ENCODE peak calls at places on chromosomes 13 and 19, in four cellular contexts. C is brain microvascular endothelial cell, N is body of pancreas, F is cardiac fibroblast. M is an unnamed sample.

GRCh38 chr19:38713227-38713649 is 31.0 kb downstream of the CAPN12 start:
- DNase-seq in C (no peak), F (no peak), N (peak), M (no peak)

GRCh38 chr13:29497137-29497654 is 98.3 kb downstream of the SLC7A1 start:
- DNase-seq in N (peak), F (peak), C (peak), M (no peak)

GRCh38 chr13:65336916-65337315 is 1893.2 kb downstream of the PCDH9 start:
- DNase-seq in F (no peak), N (no peak), C (peak), M (peak)

GRCh38 chr19:6250909-6251308 is 28.9 kb downstream of the MLLT1 start:
- DNase-seq in C (no peak), N (no peak), F (no peak), M (no peak)

GRCh38 chr13:23450340-23451046 is 17.0 kb upstream of the SACS start:
- DNase-seq in C (no peak), F (no peak), N (no peak), M (no peak)

GRCh38 chr19:17775245-17775927 is 19.6 kb upstream of the B3GNT3 start:
- DNase-seq in N (peak), F (peak), C (peak), M (no peak)

GRCh38 chr19:9986787-9987281 is 23.5 kb downstream of the COL5A3 start:
- DNase-seq in C (peak), N (no peak), F (no peak), M (peak)

GRCh38 chr19:46022061-46022430 is 807 bp downstream of the PGLYRP1 start:
- DNase-seq in N (no peak), F (no peak), C (no peak), M (no peak)

DNA sequence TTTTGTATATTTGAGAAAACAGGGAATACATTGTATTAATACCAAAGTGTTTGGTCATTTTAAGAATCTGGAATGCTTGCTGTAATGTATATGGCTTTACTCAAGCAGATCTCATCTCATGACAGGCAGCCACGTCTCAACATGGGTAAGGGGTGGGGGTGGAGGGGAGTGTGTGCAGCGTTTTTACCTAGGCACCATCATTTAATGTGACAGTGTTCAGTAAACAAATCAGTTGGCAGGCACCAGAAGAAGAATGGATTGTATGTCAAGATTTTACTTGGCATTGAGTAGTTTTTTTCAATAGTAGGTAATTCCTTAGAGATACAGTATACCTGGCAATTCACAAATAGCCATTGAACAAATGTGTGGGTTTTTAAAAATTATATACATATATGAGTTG is 17.2 kb downstream of the KLF5 start:
- DNase-seq in F (no peak), N (no peak), C (no peak), M (no peak)
- H3K4me3 ChIP-seq in F (no peak), N (no peak), C (no peak), M (no peak)

GRCh38 chr19:29785955-29786589 is 25.7 kb upstream of the CCNE1 start:
- DNase-seq in C (no peak), N (no peak), F (no peak), M (no peak)
- TF ChIP-seq CTCF in C (peak), N (no peak), F (peak), M (no peak)

GRCh38 chr19:36449059-36449670 is 30.7 kb upstream of the ZFP82 start:
- DNase-seq in N (no peak), C (no peak), F (peak), M (no peak)
- H3K4me3 ChIP-seq in N (no peak), C (no peak), F (no peak), M (no peak)

DNA sequence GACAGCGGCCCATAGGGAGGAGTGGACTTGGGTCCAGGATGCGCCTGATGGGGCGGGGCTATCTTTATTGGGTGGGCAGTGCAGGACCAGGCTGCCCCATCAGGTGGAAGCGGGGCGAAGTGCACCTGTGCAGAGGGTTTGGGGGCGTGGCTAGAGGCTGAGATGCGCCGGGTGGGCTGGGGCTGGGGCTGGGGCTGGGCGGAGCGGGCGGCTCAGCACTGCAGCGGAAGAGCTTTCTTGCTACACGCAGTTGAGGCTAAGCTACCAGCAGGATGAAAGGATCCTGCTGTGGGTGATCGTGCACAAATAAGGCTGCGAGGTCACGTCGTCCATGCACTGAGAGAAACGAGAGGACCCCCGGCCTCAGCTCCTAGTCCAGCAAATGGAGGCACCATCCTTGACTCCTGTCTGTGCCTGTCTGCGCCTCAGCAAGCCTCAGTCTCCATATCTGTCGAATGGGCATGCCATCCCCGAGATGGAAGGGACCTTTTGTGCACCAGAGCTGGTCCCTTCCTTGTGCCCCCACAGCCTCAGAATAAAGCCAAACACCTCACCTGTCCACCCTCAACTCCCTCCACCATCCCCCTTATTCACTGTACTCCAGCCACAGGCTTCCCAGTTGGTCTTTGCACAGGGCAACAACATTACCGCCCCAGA is 20.9 kb upstream of the HOMER3 start:
- DNase-seq in F (no peak), C (no peak), N (no peak), M (no peak)
- TF ChIP-seq CTCF in F (no peak), C (no peak), N (no peak), M (no peak)

DNA sequence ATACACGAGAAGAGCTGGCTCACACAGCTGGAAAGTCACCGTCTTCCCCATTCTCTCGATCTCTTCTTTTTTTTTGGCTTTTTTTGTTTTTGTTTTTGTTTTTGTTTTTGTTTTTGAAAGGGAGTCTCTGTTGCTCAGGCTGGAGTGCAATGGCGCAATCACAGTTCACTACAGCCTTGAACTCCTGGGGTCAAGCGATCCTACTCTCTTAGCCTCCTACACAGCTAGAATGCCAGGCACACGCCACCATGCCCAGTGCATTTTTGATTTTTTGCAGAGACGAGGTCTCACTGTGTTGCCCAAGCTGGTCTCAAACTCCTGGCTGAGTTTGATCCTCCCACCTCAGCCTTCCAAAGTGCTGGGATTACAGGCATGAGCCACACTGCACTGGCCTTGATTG is 4.0 kb downstream of the FXYD3 start:
- DNase-seq in C (no peak), N (no peak), F (no peak), M (no peak)
- H3K4me3 ChIP-seq in C (no peak), N (no peak), F (no peak), M (no peak)

DNA sequence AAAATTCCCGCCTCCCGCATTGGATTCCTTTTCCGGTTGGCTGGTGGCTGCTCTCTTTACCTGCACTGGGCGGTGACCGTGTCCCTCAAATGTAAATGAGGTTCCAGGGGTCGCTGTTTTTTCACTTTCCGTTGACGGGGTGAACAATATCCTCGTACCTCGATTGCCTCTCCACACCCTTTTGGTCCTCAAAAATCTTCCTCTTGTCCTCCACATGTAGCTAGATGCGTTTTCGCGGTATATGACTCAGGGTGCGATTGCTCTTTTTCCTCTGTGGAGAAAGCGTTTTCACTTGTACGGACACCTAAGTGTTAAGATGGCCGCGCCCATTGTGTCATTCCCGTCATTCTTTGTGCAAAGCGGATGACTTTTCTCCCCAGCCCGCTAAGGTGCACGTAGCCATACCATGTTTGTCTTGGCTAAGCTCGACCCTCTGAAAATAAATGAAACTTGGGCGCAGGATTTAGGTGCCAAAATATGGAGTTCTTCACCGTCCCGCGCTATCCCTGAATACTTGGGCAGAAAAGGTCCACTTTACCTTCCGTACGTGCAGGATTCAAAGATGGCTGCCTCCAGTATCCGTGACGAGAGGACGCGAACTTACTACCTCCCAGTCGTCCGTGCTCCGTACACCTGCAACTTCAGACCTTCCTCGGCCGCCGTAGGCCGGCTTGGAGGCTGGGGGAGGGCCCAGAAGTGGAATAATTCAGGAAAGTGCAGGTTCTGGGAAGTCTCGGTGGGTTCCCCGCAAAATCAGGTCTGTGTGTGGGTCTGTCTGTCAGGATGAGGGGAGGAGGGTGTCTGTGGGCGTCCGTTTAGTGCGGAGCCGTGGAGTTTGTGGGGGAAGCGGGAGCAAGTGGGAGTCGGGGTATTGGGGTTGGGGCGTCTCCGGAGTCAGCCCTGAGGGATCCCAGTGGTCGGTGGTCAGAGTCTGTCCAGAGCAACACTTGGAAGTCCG is at the start of gene ZNF613:
- DNase-seq in C (peak), F (peak), N (peak), M (peak)
- TF ChIP-seq CTCF in C (peak), F (peak), N (peak), M (peak)

M was measured in foreskin fibroblast.